ENCODE peak calls at places on chromosomes 11 and 22, in four cellular contexts. B is stomach; R is A549; N is naive thymus-derived CD4-positive, alpha-beta T cell. A is an unnamed sample.
A peak's percentile ranks its signal among the peaks of the same experiment; 100 is the strongest.

GRCh38 chr11:112334381-112334780 is 73.7 kb upstream of the PLET1 start:
- DNase-seq in B (no peak), R (no peak), N (no peak), A (no peak)

GRCh38 chr11:103946793-103947565 is 89.5 kb upstream of the DDI1 start:
- DNase-seq in B (no peak), R (no peak), N (no peak), A (no peak)

GRCh38 chr22:47420211-47420610 is 657.8 kb downstream of the TBC1D22A start:
- DNase-seq in B (no peak), R (no peak), N (no peak), A (no peak)

GRCh38 chr11:119764108-119764874 is 35.3 kb upstream of the NECTIN1 start:
- DNase-seq in B (no peak), R (no peak), N (no peak), A (peak; percentile 31)

GRCh38 chr11:34364102-34364501 is 6.3 kb upstream of the ABTB2 start:
- DNase-seq in B (no peak), R (no peak), N (no peak), A (no peak)

GRCh38 chr11:66886671-66887221 is 29.9 kb downstream of the LRFN4 start:
- DNase-seq in B (peak; percentile 58), R (peak; percentile 90), N (no peak), A (no peak)

GRCh38 chr11:3200388-3201111 is 18.1 kb downstream of the MRGPRG start:
- DNase-seq in B (no peak), R (no peak), N (no peak), A (no peak)

GRCh38 chr22:39914584-39914983 is 13.7 kb downstream of the GRAP2 start:
- DNase-seq in B (no peak), R (no peak), N (no peak), A (no peak)

GRCh38 chr11:17076517-17077239 is 789 bp downstream of the RPS13 start:
- DNase-seq in B (no peak), R (no peak), N (no peak), A (no peak)

A was measured in T47D.